ENCODE peak calls at places on chromosomes 7 and 10, in seven cellular contexts. G, R, V, U, E, Z and B are unnamed samples.

GRCh38 chr7:157386979-157387800 is 50.4 kb downstream of the DNAJB6 start:
- DNase-seq in Z (peak; percentile 75), G (peak; percentile 95), E (no peak), R (peak; percentile 75), V (no peak), U (peak; percentile 85), B (peak; percentile 86)

GRCh38 chr7:156368053-156368452 is 272.5 kb upstream of the RNF32 start:
- DNase-seq in V (no peak), R (no peak), U (no peak), G (no peak), E (no peak), Z (peak; percentile 74), B (no peak)

GRCh38 chr10:3850999-3851937 is 66.3 kb upstream of the KLF6 start:
- DNase-seq in V (peak; percentile 59), R (peak; percentile 92), Z (no peak), G (no peak), U (no peak), E (no peak), B (no peak)

GRCh38 chr7:28497026-28497425 is 84.7 kb downstream of the CREB5 start:
- DNase-seq in Z (no peak), E (no peak), R (no peak), V (no peak), U (no peak), G (no peak), B (no peak)

GRCh38 chr7:41867639-41868038 is 164.7 kb upstream of the INHBA start:
- DNase-seq in Z (no peak), E (no peak), U (no peak), V (no peak), G (no peak), R (no peak), B (no peak)

GRCh38 chr10:59606551-59606961 is 103.1 kb downstream of the SLC16A9 start:
- DNase-seq in G (no peak), U (no peak), Z (no peak), E (no peak), R (peak; percentile 43), V (no peak), B (no peak)

GRCh38 chr7:52184006-52184703 is 851.3 kb upstream of the POM121L12 start:
- DNase-seq in G (no peak), Z (no peak), R (no peak), V (no peak), U (no peak), E (no peak), B (no peak)

GRCh38 chr7:121107923-121108498 is 119.5 kb downstream of the CPED1 start:
- DNase-seq in Z (no peak), E (peak; percentile 44), V (peak; percentile 19), U (no peak), G (no peak), R (peak; percentile 87), B (no peak)

GRCh38 chr10:110528224-110528997 is 30.7 kb downstream of the DUSP5 start:
- DNase-seq in R (peak; percentile 57), U (no peak), E (no peak), V (no peak), G (no peak), Z (no peak), B (no peak)

GRCh38 chr7:85508642-85509429 is 322.0 kb upstream of the SEMA3D start:
- DNase-seq in G (no peak), Z (no peak), E (peak; percentile 51), U (no peak), R (peak; percentile 67), V (peak; percentile 93), B (no peak)

GRCh38 chr10:89175821-89176220 is 31.3 kb downstream of the CH25H start:
- DNase-seq in G (no peak), R (peak; percentile 14), Z (no peak), V (no peak), U (no peak), E (no peak), B (no peak)

GRCh38 chr7:140041626-140042385 is 20.9 kb downstream of the PARP12 start:
- DNase-seq in Z (no peak), E (no peak), G (no peak), V (peak; percentile 37), R (peak; percentile 64), U (no peak), B (no peak)

GRCh38 chr7:80722596-80723141 is 84.2 kb downstream of the CD36 start:
- DNase-seq in Z (no peak), U (no peak), V (peak; percentile 99), G (no peak), E (peak; percentile 89), R (peak; percentile 100), B (no peak)

GRCh38 chr7:42227931-42228591 is 8.9 kb downstream of the GLI3 start:
- DNase-seq in Z (no peak), E (no peak), R (peak; percentile 53), G (no peak), V (no peak), U (no peak), B (no peak)

GRCh38 chr10:123721441-123722049 is 55.4 kb downstream of the GPR26 start:
- DNase-seq in E (no peak), V (no peak), U (no peak), R (no peak), G (no peak), Z (no peak), B (no peak)

GRCh38 chr10:86823565-86823964 is 67.1 kb downstream of the BMPR1A start:
- DNase-seq in E (no peak), R (no peak), U (no peak), V (no peak), Z (no peak), G (no peak), B (no peak)

GRCh38 chr10:72462261-72462660 is 107.5 kb upstream of the DNAJB12 start:
- DNase-seq in Z (no peak), U (no peak), G (no peak), E (no peak), V (no peak), R (no peak), B (no peak)